ENCODE peak calls at places on chromosomes 16 and 17, in five cellular contexts. E is lower leg skin, I is body of pancreas, B is IMR-90, M is adrenal gland. G is an unnamed sample.

GRCh38 chr16:52399116-52399515 is 147.8 kb downstream of the TOX3 start:
- DNase-seq in E (no peak), B (no peak), M (no peak), I (no peak), G (no peak)

GRCh38 chr17:55351027-55351625 is 70.5 kb downstream of the MMD start:
- DNase-seq in M (no peak), B (no peak), E (no peak), I (no peak), G (no peak)

GRCh38 chr17:13002761-13003453 is 14.9 kb downstream of the ELAC2 start:
- DNase-seq in M (peak; percentile 65), B (peak; percentile 77), I (peak; percentile 72), E (peak; percentile 94), G (peak; percentile 94)

GRCh38 chr17:57735707-57736106 is 9.4 kb downstream of the CCDC182 start:
- DNase-seq in E (no peak), I (no peak), B (no peak), M (no peak), G (no peak)

GRCh38 chr17:18038149-18038850 is 668 bp downstream of the ATPAF2 start:
- DNase-seq in M (no peak), E (no peak), I (no peak), B (peak; percentile 16), G (no peak)

GRCh38 chr17:4566785-4567184 is 6.4 kb upstream of the GGT6 start:
- DNase-seq in M (peak; percentile 73), E (no peak), I (peak; percentile 71), B (peak; percentile 39), G (no peak)

GRCh38 chr16:27403601-27403992 is 1.6 kb downstream of the IL21R start:
- DNase-seq in E (no peak), B (no peak), I (no peak), M (no peak), G (no peak)

GRCh38 chr16:11133344-11133921 is 122.6 kb downstream of the SOCS1 start:
- DNase-seq in M (peak; percentile 86), E (peak; percentile 92), B (peak; percentile 96), I (peak; percentile 89), G (no peak)

GRCh38 chr17:81869221-81870154 is 1.6 kb downstream of the ARHGDIA start:
- DNase-seq in B (no peak), E (no peak), M (no peak), I (peak; percentile 52), G (no peak)

GRCh38 chr17:50534222-50534978 is 1.9 kb downstream of the EPN3 start:
- DNase-seq in M (peak; percentile 74), I (peak; percentile 83), B (no peak), E (peak; percentile 89), G (no peak)

GRCh38 chr17:47611372-47612350 is 38.1 kb upstream of the KPNB1 start:
- DNase-seq in M (no peak), B (peak; percentile 16), E (no peak), I (no peak), G (no peak)

GRCh38 chr17:33142703-33143299 is 150.3 kb downstream of the ASIC2 start:
- DNase-seq in M (peak; percentile 33), I (no peak), E (no peak), B (peak; percentile 24), G (no peak)

GRCh38 chr17:81909966-81910839 is 996 bp downstream of the PCYT2 start:
- DNase-seq in B (no peak), I (peak; percentile 39), M (no peak), E (no peak), G (no peak)

GRCh38 chr17:74769856-74770497 is 6.2 kb downstream of the NAT9 start:
- DNase-seq in M (no peak), E (no peak), B (no peak), I (peak; percentile 48), G (no peak)

GRCh38 chr16:69865701-69866100 is 85.4 kb upstream of the CLEC18A start:
- DNase-seq in B (peak; percentile 90), I (no peak), E (no peak), M (no peak), G (no peak)

GRCh38 chr17:35147313-35147982 is at the start of gene UNC45B:
- DNase-seq in B (no peak), E (no peak), I (no peak), M (no peak), G (no peak)

GRCh38 chr17:15092762-15093161 is 172.4 kb downstream of the PMP22 start:
- DNase-seq in E (no peak), M (no peak), I (no peak), B (peak; percentile 28), G (no peak)

GRCh38 chr17:66310528-66311148 is 8.2 kb downstream of the PRKCA start:
- DNase-seq in B (no peak), I (no peak), M (no peak), E (no peak), G (no peak)

GRCh38 chr17:54969658-54970572 is 1.4 kb downstream of the STXBP4 start:
- DNase-seq in E (no peak), B (no peak), M (no peak), I (no peak), G (no peak)

GRCh38 chr16:75494696-75495601 is at the start of gene CHST6:
- DNase-seq in B (no peak), I (peak; percentile 11), M (peak; percentile 55), E (no peak), G (no peak)

GRCh38 chr16:2211923-2212347 is 1.3 kb upstream of the BRICD5 start:
- DNase-seq in I (no peak), B (no peak), M (no peak), E (no peak), G (no peak)
- TF ChIP-seq POLR2A in I (no peak), B (no peak), M (peak; percentile 7), E (no peak), G (no peak)

DNA sequence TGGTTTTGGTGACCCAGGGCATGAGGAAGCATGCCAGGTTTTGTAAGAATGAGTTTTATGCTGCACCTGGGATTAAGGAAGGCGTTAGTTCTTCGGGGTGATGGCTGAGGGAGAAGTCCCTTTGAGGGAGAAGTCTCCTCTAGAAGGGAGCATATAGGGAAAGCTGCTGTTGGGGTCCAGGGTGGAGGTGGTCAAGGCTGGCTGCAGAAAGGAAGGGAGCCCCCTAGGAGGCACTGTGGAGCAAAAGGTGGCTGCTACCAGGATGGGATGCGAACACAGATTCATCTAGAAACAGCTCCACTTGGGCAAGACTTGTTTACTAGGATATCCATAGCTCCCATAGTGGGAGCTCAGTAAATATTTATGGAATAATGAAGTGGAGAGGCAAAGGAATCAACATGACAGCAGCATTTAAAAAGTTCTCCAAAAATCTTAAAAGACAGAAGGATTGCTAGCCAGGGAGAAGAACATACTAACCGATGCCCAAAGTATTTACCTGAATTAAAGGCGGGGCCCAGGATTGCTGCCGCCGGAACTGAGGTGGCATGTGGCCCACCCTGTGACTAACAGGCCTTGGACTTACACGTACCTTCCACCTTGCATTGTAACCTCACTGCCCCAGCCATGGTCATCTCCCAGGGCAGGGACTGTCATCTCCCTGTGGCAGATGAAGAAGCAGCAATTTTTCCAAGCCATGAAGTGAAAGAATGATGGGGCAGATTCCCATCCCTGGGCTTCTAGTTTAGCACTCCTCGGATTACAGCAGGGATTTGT is 7.1 kb upstream of the LPCAT2 start:
- DNase-seq in I (no peak), M (no peak), E (peak; percentile 74), B (no peak), G (no peak)
- TF ChIP-seq CTCF in I (no peak), M (no peak), E (no peak), B (peak; percentile 42), G (no peak)

GRCh38 chr17:78692460-78693010 is 89.5 kb downstream of the CYTH1 start:
- DNase-seq in E (no peak), B (no peak), I (no peak), M (no peak), G (no peak)
- TF ChIP-seq POLR2A in E (no peak), B (no peak), I (no peak), M (no peak), G (no peak)

DNA sequence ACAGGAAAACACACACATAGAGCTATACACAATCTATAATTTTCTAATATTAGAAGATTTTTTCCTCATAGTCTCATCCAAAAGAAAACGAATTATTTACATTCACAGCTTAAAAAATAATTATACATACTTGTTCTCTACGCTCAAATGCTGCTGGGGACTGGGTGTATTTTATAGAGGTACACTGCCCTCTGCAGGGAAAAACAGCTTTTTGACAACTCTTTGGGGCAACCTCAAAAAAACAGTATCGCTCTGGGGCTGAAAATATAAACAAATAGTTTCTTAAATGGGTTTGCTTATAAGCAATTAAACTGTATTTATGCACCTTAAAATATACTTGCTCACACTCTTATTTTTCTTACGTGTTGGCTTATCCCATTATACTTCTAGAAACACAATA is 261.8 kb upstream of the PSMD7 start:
- DNase-seq in M (no peak), I (no peak), E (no peak), B (peak; percentile 11), G (no peak)
- TF ChIP-seq CTCF in M (no peak), I (peak; percentile 5), E (no peak), B (peak; percentile 29), G (no peak)

GRCh38 chr16:30054959-30055553 is 10.5 kb upstream of the ALDOA start:
- DNase-seq in M (no peak), B (no peak), I (peak; percentile 93), E (no peak), G (no peak)

GRCh38 chr16:30053376-30054015 is 12.1 kb upstream of the ALDOA start:
- DNase-seq in E (no peak), I (no peak), M (no peak), B (peak; percentile 57), G (no peak)

GRCh38 chr16:30051518-30051917 is 14.0 kb upstream of the ALDOA start:
- DNase-seq in B (peak; percentile 70), I (no peak), M (no peak), E (no peak), G (no peak)

GRCh38 chr16:30054451-30054850 is 11.1 kb upstream of the ALDOA start:
- DNase-seq in B (no peak), M (no peak), I (no peak), E (no peak), G (no peak)

DNA sequence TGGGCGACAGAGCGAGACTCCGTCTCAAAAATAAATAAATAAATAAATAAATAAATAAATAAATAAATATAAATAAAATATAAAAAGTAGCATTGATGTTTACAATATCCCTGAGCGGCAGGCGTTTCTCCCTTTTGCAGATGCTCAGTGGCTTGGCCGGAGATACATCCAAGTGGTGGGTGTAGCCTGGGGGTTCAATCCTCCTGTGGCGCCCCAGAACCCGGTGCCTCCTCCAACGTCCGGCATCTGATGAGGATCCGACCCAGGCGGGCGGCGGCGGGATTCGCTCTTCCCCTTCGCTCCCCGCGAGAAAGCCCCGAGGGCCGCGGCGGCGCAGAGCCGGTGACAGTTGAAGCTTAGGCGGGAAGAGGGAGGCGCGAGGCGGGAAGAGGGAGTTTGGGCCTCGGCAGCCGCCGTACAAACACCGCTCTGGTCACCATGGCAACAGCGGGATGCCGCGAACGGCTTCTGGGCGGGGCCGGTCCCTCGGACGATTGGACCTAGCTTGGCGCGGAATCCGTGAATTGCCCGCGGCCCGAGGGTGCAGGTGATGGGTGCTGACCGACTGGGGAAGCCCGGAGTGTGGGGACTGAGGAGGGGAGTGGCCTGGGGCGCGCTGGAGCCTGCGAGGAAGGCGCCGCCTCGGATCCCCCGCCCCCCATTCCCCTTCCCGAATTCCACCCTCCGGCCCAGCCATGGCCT is 12.7 kb upstream of the ALDOA start:
- DNase-seq in M (peak; percentile 95), B (peak; percentile 88), E (peak; percentile 98), I (peak; percentile 95), G (peak; percentile 98)
- TF ChIP-seq POLR2A in M (no peak), B (no peak), E (no peak), I (peak; percentile 15), G (no peak)